ENCODE peak calls at places on chromosome 11, in six cellular contexts. One of them, this sample, is unnamed.

GRCh38 chr11:111063711-111064110 is 181.8 kb upstream of the POU2AF2 start:
- DNase-seq in MM.1S: no peak
- DNase-seq in GM20000: no peak
- DNase-seq in pancreas: no peak
- DNase-seq in GM12865: no peak
- DNase-seq in thoracic aorta: no peak
- DNase-seq in this sample: no peak

GRCh38 chr11:44542372-44542771 is 23.1 kb upstream of the CD82 start:
- DNase-seq in GM12865: no peak
- DNase-seq in pancreas: no peak
- DNase-seq in thoracic aorta: no peak
- DNase-seq in MM.1S: no peak
- DNase-seq in GM20000: no peak
- DNase-seq in this sample: no peak

GRCh38 chr11:69285091-69285490 is 8.9 kb upstream of the MYEOV start:
- DNase-seq in thoracic aorta: no peak
- DNase-seq in MM.1S: no peak
- DNase-seq in GM12865: no peak
- DNase-seq in GM20000: no peak
- DNase-seq in pancreas: no peak
- DNase-seq in this sample: no peak

GRCh38 chr11:876550-876949 is 33.9 kb downstream of the TSPAN4 start:
- DNase-seq in thoracic aorta: no peak
- DNase-seq in GM12865: no peak
- DNase-seq in GM20000: no peak
- DNase-seq in MM.1S: no peak
- DNase-seq in pancreas: peak
- DNase-seq in this sample: peak

GRCh38 chr11:66880484-66881211 is 23.8 kb downstream of the LRFN4 start:
- DNase-seq in GM12865: no peak
- DNase-seq in MM.1S: peak
- DNase-seq in GM20000: no peak
- DNase-seq in thoracic aorta: no peak
- DNase-seq in pancreas: no peak
- DNase-seq in this sample: no peak

GRCh38 chr11:10298342-10298741 is 4.3 kb upstream of the SBF2 start:
- DNase-seq in GM12865: peak
- DNase-seq in MM.1S: peak
- DNase-seq in thoracic aorta: no peak
- DNase-seq in pancreas: no peak
- DNase-seq in GM20000: peak
- DNase-seq in this sample: peak

GRCh38 chr11:131370090-131370751 is at the start of gene NTM:
- DNase-seq in thoracic aorta: no peak
- DNase-seq in GM12865: no peak
- DNase-seq in MM.1S: peak
- DNase-seq in pancreas: peak
- DNase-seq in GM20000: no peak
- DNase-seq in this sample: peak

GRCh38 chr11:68780829-68781228 is 29.5 kb upstream of the TESMIN start:
- DNase-seq in pancreas: peak
- DNase-seq in MM.1S: no peak
- DNase-seq in GM12865: peak
- DNase-seq in GM20000: no peak
- DNase-seq in thoracic aorta: no peak
- DNase-seq in this sample: no peak

GRCh38 chr11:77127969-77128691 is at the start of gene MYO7A:
- DNase-seq in GM20000: no peak
- DNase-seq in MM.1S: peak
- DNase-seq in pancreas: peak
- DNase-seq in thoracic aorta: no peak
- DNase-seq in GM12865: no peak
- DNase-seq in this sample: no peak

GRCh38 chr11:132943737-132944556 is 588.4 kb downstream of the OPCML start:
- DNase-seq in MM.1S: no peak
- DNase-seq in thoracic aorta: no peak
- DNase-seq in GM12865: no peak
- DNase-seq in GM20000: no peak
- DNase-seq in pancreas: no peak
- DNase-seq in this sample: no peak
- TF ChIP-seq CTCF in MM.1S: no peak
- TF ChIP-seq CTCF in thoracic aorta: no peak
- TF ChIP-seq CTCF in GM12865: no peak
- TF ChIP-seq CTCF in GM20000: no peak
- TF ChIP-seq CTCF in pancreas: no peak
- TF ChIP-seq CTCF in this sample: no peak

DNA sequence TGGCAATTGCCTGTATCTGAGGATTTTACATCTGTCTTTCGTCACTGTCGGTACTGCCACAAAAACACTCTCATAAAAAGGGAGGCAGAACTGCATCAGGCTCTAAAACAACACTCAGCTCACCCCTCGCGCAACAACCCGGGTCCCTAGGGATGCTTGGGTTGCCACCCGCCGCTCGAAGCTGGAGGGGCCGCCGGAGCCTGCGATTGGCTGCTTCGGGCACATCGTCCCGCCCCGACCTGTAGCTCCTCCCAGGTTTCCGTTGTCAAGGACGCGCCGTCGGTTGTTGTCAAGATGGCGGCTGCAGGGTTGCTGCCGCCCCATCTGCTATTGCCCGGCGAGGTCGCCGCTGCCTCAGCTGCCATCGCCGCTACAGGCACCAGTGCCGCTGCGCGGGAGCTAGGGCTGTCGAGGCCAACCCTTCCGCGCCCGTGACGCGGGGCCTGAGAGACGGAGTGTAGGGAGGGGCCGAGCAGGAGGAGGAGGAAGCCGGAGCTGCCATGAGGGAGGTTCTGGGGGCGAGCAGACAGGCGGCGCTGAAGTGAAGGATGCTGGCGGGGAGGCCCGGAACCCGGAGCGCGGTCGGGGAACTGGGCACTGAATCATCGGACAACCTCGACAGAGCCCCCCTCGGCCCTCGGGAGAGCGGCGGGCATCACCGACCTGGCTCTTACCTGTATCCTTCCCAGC is at the start of gene CEP126:
- DNase-seq in pancreas: peak
- DNase-seq in thoracic aorta: peak
- DNase-seq in MM.1S: peak
- DNase-seq in GM12865: peak
- DNase-seq in GM20000: peak
- DNase-seq in this sample: peak
- TF ChIP-seq CTCF in pancreas: no peak
- TF ChIP-seq CTCF in thoracic aorta: peak
- TF ChIP-seq CTCF in MM.1S: peak
- TF ChIP-seq CTCF in GM12865: no peak
- TF ChIP-seq CTCF in GM20000: no peak
- TF ChIP-seq CTCF in this sample: peak

GRCh38 chr11:86952933-86953637 is 2.1 kb downstream of the FZD4 start:
- DNase-seq in MM.1S: no peak
- DNase-seq in GM20000: no peak
- DNase-seq in pancreas: no peak
- DNase-seq in GM12865: no peak
- DNase-seq in thoracic aorta: no peak
- DNase-seq in this sample: no peak
- TF ChIP-seq CTCF in MM.1S: no peak
- TF ChIP-seq CTCF in GM20000: no peak
- TF ChIP-seq CTCF in pancreas: no peak
- TF ChIP-seq CTCF in GM12865: no peak
- TF ChIP-seq CTCF in thoracic aorta: no peak
- TF ChIP-seq CTCF in this sample: no peak

GRCh38 chr11:35799655-35800054 is 137.1 kb downstream of the TRIM44 start:
- DNase-seq in thoracic aorta: no peak
- DNase-seq in pancreas: no peak
- DNase-seq in MM.1S: no peak
- DNase-seq in GM12865: no peak
- DNase-seq in GM20000: no peak
- DNase-seq in this sample: no peak
- TF ChIP-seq CTCF in thoracic aorta: no peak
- TF ChIP-seq CTCF in pancreas: no peak
- TF ChIP-seq CTCF in MM.1S: peak
- TF ChIP-seq CTCF in GM12865: no peak
- TF ChIP-seq CTCF in GM20000: no peak
- TF ChIP-seq CTCF in this sample: peak

GRCh38 chr11:91673705-91674104 is 550.9 kb upstream of the FAT3 start:
- DNase-seq in GM20000: no peak
- DNase-seq in pancreas: no peak
- DNase-seq in GM12865: no peak
- DNase-seq in thoracic aorta: no peak
- DNase-seq in MM.1S: no peak
- DNase-seq in this sample: no peak
- TF ChIP-seq CTCF in GM20000: no peak
- TF ChIP-seq CTCF in pancreas: no peak
- TF ChIP-seq CTCF in GM12865: no peak
- TF ChIP-seq CTCF in thoracic aorta: no peak
- TF ChIP-seq CTCF in MM.1S: no peak
- TF ChIP-seq CTCF in this sample: no peak

GRCh38 chr11:103920933-103921332 is 115.5 kb upstream of the DDI1 start:
- DNase-seq in thoracic aorta: no peak
- DNase-seq in MM.1S: no peak
- DNase-seq in pancreas: no peak
- DNase-seq in GM20000: no peak
- DNase-seq in GM12865: no peak
- DNase-seq in this sample: no peak
- TF ChIP-seq CTCF in thoracic aorta: no peak
- TF ChIP-seq CTCF in MM.1S: peak
- TF ChIP-seq CTCF in pancreas: no peak
- TF ChIP-seq CTCF in GM20000: no peak
- TF ChIP-seq CTCF in GM12865: no peak
- TF ChIP-seq CTCF in this sample: no peak

DNA sequence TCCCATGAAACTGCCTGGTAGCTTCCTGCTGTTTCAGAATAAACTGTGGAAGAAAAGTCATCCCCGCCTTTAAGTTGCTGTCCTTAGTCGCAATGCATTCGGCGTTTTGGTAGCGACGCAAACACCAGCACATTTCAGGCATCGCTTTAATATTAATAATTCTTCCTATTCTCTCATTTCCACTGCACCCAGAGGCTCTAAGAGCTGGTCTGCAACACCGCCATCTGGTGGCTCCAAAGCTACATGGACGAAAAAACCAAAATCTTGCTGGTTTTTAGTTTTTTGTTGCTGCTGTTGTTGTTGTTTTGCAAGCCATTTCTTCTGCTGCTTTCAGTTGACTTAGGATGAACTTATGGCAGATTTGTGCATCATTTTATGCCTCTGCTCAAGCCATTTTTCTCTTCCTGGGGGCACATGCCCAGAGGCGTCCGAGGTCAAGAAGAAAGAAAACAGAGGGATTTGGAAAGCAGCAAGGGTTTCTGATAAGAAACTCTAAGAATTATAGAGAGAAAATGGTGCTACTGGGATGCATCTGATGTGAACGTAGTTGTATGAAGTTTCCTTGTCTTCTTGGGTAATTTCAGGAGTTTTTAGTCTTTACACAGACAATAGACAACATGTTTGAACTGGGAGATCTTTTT is 345.4 kb upstream of the KIRREL3 start:
- DNase-seq in thoracic aorta: no peak
- DNase-seq in GM20000: peak
- DNase-seq in MM.1S: peak
- DNase-seq in pancreas: peak
- DNase-seq in GM12865: peak
- DNase-seq in this sample: peak
- TF ChIP-seq CTCF in thoracic aorta: peak
- TF ChIP-seq CTCF in GM20000: peak
- TF ChIP-seq CTCF in MM.1S: peak
- TF ChIP-seq CTCF in pancreas: peak
- TF ChIP-seq CTCF in GM12865: peak
- TF ChIP-seq CTCF in this sample: peak

GRCh38 chr11:35153280-35153679 is 14.3 kb downstream of the CD44 start:
- DNase-seq in pancreas: no peak
- DNase-seq in MM.1S: no peak
- DNase-seq in GM12865: no peak
- DNase-seq in thoracic aorta: no peak
- DNase-seq in GM20000: no peak
- DNase-seq in this sample: no peak

GRCh38 chr11:35151241-35151640 is 12.3 kb downstream of the CD44 start:
- DNase-seq in GM20000: no peak
- DNase-seq in MM.1S: no peak
- DNase-seq in pancreas: no peak
- DNase-seq in GM12865: no peak
- DNase-seq in thoracic aorta: no peak
- DNase-seq in this sample: no peak

GRCh38 chr11:35154960-35155359 is 16.0 kb downstream of the CD44 start:
- DNase-seq in thoracic aorta: no peak
- DNase-seq in MM.1S: no peak
- DNase-seq in GM20000: no peak
- DNase-seq in pancreas: no peak
- DNase-seq in GM12865: no peak
- DNase-seq in this sample: no peak

GRCh38 chr11:35151896-35152295 is 12.9 kb downstream of the CD44 start:
- DNase-seq in GM20000: no peak
- DNase-seq in thoracic aorta: no peak
- DNase-seq in GM12865: no peak
- DNase-seq in MM.1S: no peak
- DNase-seq in pancreas: no peak
- DNase-seq in this sample: no peak

DNA sequence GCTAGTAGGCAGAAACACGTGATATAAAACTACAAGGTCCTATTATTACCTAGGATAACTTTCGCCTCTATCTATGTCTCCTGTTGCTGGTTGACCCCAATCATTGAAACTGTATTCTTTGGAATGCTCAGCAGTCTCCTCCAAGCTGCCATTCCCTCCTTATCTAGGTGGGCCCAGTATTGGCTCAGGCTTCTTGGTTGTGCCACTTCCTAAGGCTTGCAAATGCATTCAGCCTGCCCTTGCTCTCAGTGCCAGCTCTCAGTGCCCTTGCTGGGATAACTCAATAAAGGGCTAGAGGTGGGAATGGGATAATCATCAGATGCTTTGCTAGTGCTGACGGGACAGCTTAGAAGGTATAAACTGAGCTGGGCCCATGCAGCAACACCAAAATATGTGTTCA is 13.6 kb downstream of the CD44 start:
- DNase-seq in GM12865: no peak
- DNase-seq in pancreas: no peak
- DNase-seq in GM20000: no peak
- DNase-seq in MM.1S: no peak
- DNase-seq in thoracic aorta: no peak
- DNase-seq in this sample: no peak
- TF ChIP-seq CTCF in GM12865: no peak
- TF ChIP-seq CTCF in pancreas: no peak
- TF ChIP-seq CTCF in GM20000: no peak
- TF ChIP-seq CTCF in MM.1S: no peak
- TF ChIP-seq CTCF in thoracic aorta: no peak
- TF ChIP-seq CTCF in this sample: no peak

GRCh38 chr11:90476442-90477007 is 253.7 kb upstream of the CHORDC1 start:
- DNase-seq in GM12865: peak
- DNase-seq in MM.1S: peak
- DNase-seq in thoracic aorta: no peak
- DNase-seq in GM20000: no peak
- DNase-seq in pancreas: peak
- DNase-seq in this sample: peak
- TF ChIP-seq CTCF in GM12865: peak
- TF ChIP-seq CTCF in MM.1S: peak
- TF ChIP-seq CTCF in thoracic aorta: no peak
- TF ChIP-seq CTCF in GM20000: peak
- TF ChIP-seq CTCF in pancreas: peak
- TF ChIP-seq CTCF in this sample: peak